ENCODE peak calls at places on chromosomes 13 and 19, in nine cellular contexts. One of them, this sample, is unnamed. For H3K9me3 and H3K4me1, the result is how much of the 10 kb centered on the place peaks cover.

GRCh38 chr13:19586904-19587634 is 25.7 kb upstream of the TPTE2 start:
- DNase-seq in transverse colon: peak
- DNase-seq in thoracic aorta: no peak
- DNase-seq in PC-3: peak
- DNase-seq in MM.1S: peak
- DNase-seq in esophagus squamous epithelium: no peak
- DNase-seq in lower lobe of right lung: peak
- DNase-seq in CD8-positive, alpha-beta memory T cell: peak
- DNase-seq in aorta: peak
- DNase-seq in this sample: peak

GRCh38 chr13:105471683-105472082 is 1063.8 kb downstream of the EFNB2 start:
- DNase-seq in lower lobe of right lung: no peak
- DNase-seq in PC-3: no peak
- DNase-seq in MM.1S: no peak
- DNase-seq in esophagus squamous epithelium: no peak
- DNase-seq in CD8-positive, alpha-beta memory T cell: no peak
- DNase-seq in thoracic aorta: no peak
- DNase-seq in aorta: no peak
- DNase-seq in transverse colon: no peak
- DNase-seq in this sample: no peak

GRCh38 chr19:17757125-17757524 is 5.8 kb downstream of the FCHO1 start:
- DNase-seq in aorta: peak
- DNase-seq in CD8-positive, alpha-beta memory T cell: no peak
- DNase-seq in thoracic aorta: no peak
- DNase-seq in esophagus squamous epithelium: no peak
- DNase-seq in lower lobe of right lung: no peak
- DNase-seq in PC-3: peak
- DNase-seq in MM.1S: no peak
- DNase-seq in transverse colon: peak
- DNase-seq in this sample: no peak

GRCh38 chr19:28221736-28222135 is 991.2 kb downstream of the UQCRFS1 start:
- DNase-seq in CD8-positive, alpha-beta memory T cell: no peak
- DNase-seq in PC-3: no peak
- DNase-seq in esophagus squamous epithelium: no peak
- DNase-seq in thoracic aorta: no peak
- DNase-seq in lower lobe of right lung: no peak
- DNase-seq in transverse colon: no peak
- DNase-seq in aorta: no peak
- DNase-seq in MM.1S: no peak
- DNase-seq in this sample: no peak

GRCh38 chr13:113046066-113046882 is 59.3 kb upstream of the F7 start:
- DNase-seq in PC-3: no peak
- DNase-seq in thoracic aorta: no peak
- DNase-seq in aorta: peak
- DNase-seq in transverse colon: no peak
- DNase-seq in CD8-positive, alpha-beta memory T cell: no peak
- DNase-seq in MM.1S: no peak
- DNase-seq in esophagus squamous epithelium: no peak
- DNase-seq in lower lobe of right lung: no peak
- DNase-seq in this sample: peak

GRCh38 chr19:1377965-1378785 is 5.5 kb upstream of the NDUFS7 start:
- DNase-seq in thoracic aorta: no peak
- DNase-seq in CD8-positive, alpha-beta memory T cell: no peak
- DNase-seq in esophagus squamous epithelium: no peak
- DNase-seq in aorta: no peak
- DNase-seq in lower lobe of right lung: no peak
- DNase-seq in PC-3: no peak
- DNase-seq in transverse colon: no peak
- DNase-seq in MM.1S: no peak
- DNase-seq in this sample: no peak

GRCh38 chr13:41054919-41055619 is 6.2 kb upstream of the WBP4 start:
- DNase-seq in PC-3: no peak
- DNase-seq in lower lobe of right lung: no peak
- DNase-seq in esophagus squamous epithelium: no peak
- DNase-seq in CD8-positive, alpha-beta memory T cell: no peak
- DNase-seq in MM.1S: no peak
- DNase-seq in thoracic aorta: no peak
- DNase-seq in transverse colon: no peak
- DNase-seq in aorta: no peak
- DNase-seq in this sample: no peak

GRCh38 chr13:24709186-24709913 is 29.1 kb downstream of the ATP12A start:
- DNase-seq in PC-3: no peak
- DNase-seq in thoracic aorta: no peak
- DNase-seq in lower lobe of right lung: no peak
- DNase-seq in aorta: no peak
- DNase-seq in MM.1S: peak
- DNase-seq in transverse colon: peak
- DNase-seq in CD8-positive, alpha-beta memory T cell: peak
- DNase-seq in esophagus squamous epithelium: no peak
- DNase-seq in this sample: no peak

GRCh38 chr13:89751537-89751936 is 1596.0 kb upstream of the MIR17HG start:
- DNase-seq in MM.1S: no peak
- DNase-seq in CD8-positive, alpha-beta memory T cell: no peak
- DNase-seq in PC-3: no peak
- DNase-seq in esophagus squamous epithelium: no peak
- DNase-seq in aorta: no peak
- DNase-seq in transverse colon: no peak
- DNase-seq in lower lobe of right lung: no peak
- DNase-seq in thoracic aorta: no peak
- DNase-seq in this sample: no peak

GRCh38 chr19:56637976-56638555 is 4.9 kb upstream of the SMIM17 start:
- DNase-seq in esophagus squamous epithelium: no peak
- DNase-seq in CD8-positive, alpha-beta memory T cell: no peak
- DNase-seq in MM.1S: peak
- DNase-seq in transverse colon: no peak
- DNase-seq in thoracic aorta: no peak
- DNase-seq in lower lobe of right lung: no peak
- DNase-seq in PC-3: peak
- DNase-seq in aorta: peak
- DNase-seq in this sample: no peak

GRCh38 chr13:33953203-33953602 is 135.3 kb downstream of the RFC3 start:
- DNase-seq in transverse colon: no peak
- DNase-seq in MM.1S: no peak
- DNase-seq in aorta: no peak
- DNase-seq in thoracic aorta: no peak
- DNase-seq in CD8-positive, alpha-beta memory T cell: no peak
- DNase-seq in lower lobe of right lung: no peak
- DNase-seq in esophagus squamous epithelium: no peak
- DNase-seq in PC-3: peak
- DNase-seq in this sample: no peak

GRCh38 chr19:42040031-42040430 is 30.0 kb downstream of the GRIK5 start:
- DNase-seq in aorta: no peak
- DNase-seq in esophagus squamous epithelium: no peak
- DNase-seq in PC-3: no peak
- DNase-seq in MM.1S: no peak
- DNase-seq in CD8-positive, alpha-beta memory T cell: no peak
- DNase-seq in thoracic aorta: no peak
- DNase-seq in transverse colon: no peak
- DNase-seq in lower lobe of right lung: no peak
- DNase-seq in this sample: peak

GRCh38 chr13:99501952-99502310 is 659 bp downstream of the TM9SF2 start:
- DNase-seq in thoracic aorta: no peak
- DNase-seq in esophagus squamous epithelium: no peak
- DNase-seq in PC-3: peak
- DNase-seq in MM.1S: no peak
- DNase-seq in CD8-positive, alpha-beta memory T cell: peak
- DNase-seq in transverse colon: peak
- DNase-seq in aorta: peak
- DNase-seq in lower lobe of right lung: peak
- DNase-seq in this sample: no peak

GRCh38 chr19:9947441-9947840 is 11.1 kb upstream of the OLFM2 start:
- DNase-seq in PC-3: no peak
- DNase-seq in CD8-positive, alpha-beta memory T cell: no peak
- DNase-seq in esophagus squamous epithelium: no peak
- DNase-seq in aorta: no peak
- DNase-seq in lower lobe of right lung: no peak
- DNase-seq in thoracic aorta: no peak
- DNase-seq in transverse colon: no peak
- DNase-seq in MM.1S: no peak
- DNase-seq in this sample: no peak

DNA sequence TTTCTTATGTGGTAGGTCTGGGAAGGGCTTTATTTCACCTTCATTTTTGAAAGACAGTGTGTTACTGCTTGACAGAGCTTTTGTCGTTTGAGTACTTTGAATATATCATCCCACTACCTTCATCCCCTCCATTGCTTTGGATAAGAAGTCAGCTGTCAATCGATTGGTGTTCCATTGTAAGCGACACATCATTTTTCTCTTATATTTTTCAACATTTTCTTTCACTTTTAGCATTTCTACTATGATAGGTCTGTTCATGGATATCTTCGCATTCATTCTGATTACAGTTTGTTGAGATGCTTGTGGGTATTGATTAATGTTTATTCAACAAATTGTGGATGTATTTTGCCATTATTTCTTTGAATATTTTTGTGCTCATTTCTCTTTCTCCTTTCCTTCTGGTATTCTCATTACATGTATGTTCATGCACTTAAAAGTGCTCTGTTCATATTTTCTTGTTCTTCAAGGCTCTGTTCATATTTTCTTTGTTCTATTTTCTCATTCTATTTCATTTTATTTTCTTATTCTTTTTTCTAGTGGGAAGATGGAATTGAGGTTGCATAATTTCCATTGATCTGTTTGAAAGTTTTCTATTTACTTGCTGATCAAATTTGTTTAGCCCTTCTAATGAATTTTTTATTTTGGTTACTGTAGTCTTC is 29.2 kb downstream of the ZNF546 start:
- DNase-seq in esophagus squamous epithelium: no peak
- DNase-seq in transverse colon: no peak
- DNase-seq in lower lobe of right lung: no peak
- DNase-seq in aorta: no peak
- DNase-seq in CD8-positive, alpha-beta memory T cell: no peak
- DNase-seq in MM.1S: no peak
- DNase-seq in thoracic aorta: no peak
- DNase-seq in PC-3: no peak
- DNase-seq in this sample: no peak
- H3K9me3 ChIP-seq in esophagus squamous epithelium: under half
- H3K9me3 ChIP-seq in transverse colon: half or more
- H3K9me3 ChIP-seq in lower lobe of right lung: half or more
- H3K9me3 ChIP-seq in aorta: under half
- H3K9me3 ChIP-seq in CD8-positive, alpha-beta memory T cell: half or more
- H3K9me3 ChIP-seq in MM.1S: under half
- H3K9me3 ChIP-seq in thoracic aorta: half or more
- H3K9me3 ChIP-seq in PC-3: under half
- H3K9me3 ChIP-seq in this sample: half or more

GRCh38 chr13:110559429-110559943 is 2.0 kb downstream of the RAB20 start:
- DNase-seq in aorta: peak
- DNase-seq in CD8-positive, alpha-beta memory T cell: no peak
- DNase-seq in transverse colon: peak
- DNase-seq in MM.1S: no peak
- DNase-seq in lower lobe of right lung: peak
- DNase-seq in thoracic aorta: no peak
- DNase-seq in esophagus squamous epithelium: no peak
- DNase-seq in PC-3: peak
- DNase-seq in this sample: peak
- H3K4me3 ChIP-seq in aorta: peak
- H3K4me3 ChIP-seq in CD8-positive, alpha-beta memory T cell: no peak
- H3K4me3 ChIP-seq in transverse colon: peak
- H3K4me3 ChIP-seq in MM.1S: no peak
- H3K4me3 ChIP-seq in lower lobe of right lung: peak
- H3K4me3 ChIP-seq in thoracic aorta: peak
- H3K4me3 ChIP-seq in esophagus squamous epithelium: peak
- H3K4me3 ChIP-seq in PC-3: peak
- H3K4me3 ChIP-seq in this sample: peak

DNA sequence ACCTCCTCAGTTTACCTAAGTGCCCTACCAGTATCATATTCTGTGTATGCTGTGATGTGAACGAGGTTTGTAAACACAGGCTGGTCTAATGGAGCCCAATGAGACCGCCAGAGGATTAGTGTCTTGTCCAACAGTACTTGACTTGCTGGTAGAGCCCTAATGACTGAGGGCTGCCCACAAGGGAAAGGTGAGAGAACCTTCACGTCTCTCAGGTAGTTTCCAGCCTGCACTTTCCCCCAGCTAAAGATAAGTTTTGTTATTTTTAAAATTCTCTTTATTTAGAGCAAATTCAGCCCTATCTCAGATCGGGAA is 498 bp upstream of the RBM26 start:
- DNase-seq in thoracic aorta: no peak
- DNase-seq in lower lobe of right lung: no peak
- DNase-seq in esophagus squamous epithelium: no peak
- DNase-seq in PC-3: no peak
- DNase-seq in MM.1S: no peak
- DNase-seq in transverse colon: no peak
- DNase-seq in aorta: no peak
- DNase-seq in CD8-positive, alpha-beta memory T cell: no peak
- DNase-seq in this sample: no peak
- H3K4me1 ChIP-seq in thoracic aorta: under half
- H3K4me1 ChIP-seq in lower lobe of right lung: under half
- H3K4me1 ChIP-seq in esophagus squamous epithelium: half or more
- H3K4me1 ChIP-seq in PC-3: under half
- H3K4me1 ChIP-seq in MM.1S: under half
- H3K4me1 ChIP-seq in transverse colon: half or more
- H3K4me1 ChIP-seq in aorta: under half
- H3K4me1 ChIP-seq in CD8-positive, alpha-beta memory T cell: under half
- H3K4me1 ChIP-seq in this sample: under half

GRCh38 chr19:36638862-36639510 is 27.7 kb downstream of the ZNF461 start:
- DNase-seq in MM.1S: no peak
- DNase-seq in esophagus squamous epithelium: no peak
- DNase-seq in transverse colon: no peak
- DNase-seq in CD8-positive, alpha-beta memory T cell: no peak
- DNase-seq in aorta: no peak
- DNase-seq in PC-3: no peak
- DNase-seq in thoracic aorta: no peak
- DNase-seq in lower lobe of right lung: no peak
- DNase-seq in this sample: no peak
- H3K9me3 ChIP-seq in MM.1S: under half
- H3K9me3 ChIP-seq in esophagus squamous epithelium: under half
- H3K9me3 ChIP-seq in transverse colon: half or more
- H3K9me3 ChIP-seq in CD8-positive, alpha-beta memory T cell: half or more
- H3K9me3 ChIP-seq in aorta: under half
- H3K9me3 ChIP-seq in PC-3: under half
- H3K9me3 ChIP-seq in thoracic aorta: half or more
- H3K9me3 ChIP-seq in lower lobe of right lung: half or more
- H3K9me3 ChIP-seq in this sample: under half

This sample was measured in left lung.